ENCODE peak calls at places on chromosomes 13 and 19, in four cellular contexts. S is K562, J is H1, L is GM12878. D is an unnamed sample.

GRCh38 chr13:33992891-33993336 is 175.0 kb downstream of the RFC3 start:
- DNase-seq in S (no peak), J (no peak), L (no peak), D (no peak)

GRCh38 chr19:32061304-32061703 is 284.1 kb upstream of the ZNF507 start:
- DNase-seq in S (no peak), J (no peak), L (no peak), D (no peak)

GRCh38 chr13:43405457-43405856 is 381.3 kb downstream of the ENOX1 start:
- DNase-seq in S (no peak), J (no peak), L (no peak), D (no peak)

GRCh38 chr19:1172353-1173159 is 1.5 kb downstream of the SBNO2 start:
- DNase-seq in S (no peak), J (no peak), L (no peak), D (no peak)

GRCh38 chr19:5339950-5340636 is 519 bp downstream of the PTPRS start:
- DNase-seq in S (peak), J (no peak), L (no peak), D (no peak)

GRCh38 chr19:51402117-51402516 is 11.7 kb upstream of the C19orf84 start:
- DNase-seq in S (no peak), J (no peak), L (no peak), D (no peak)

GRCh38 chr13:18951412-18951811 is 230.2 kb downstream of the TUBA3C start:
- DNase-seq in S (no peak), J (no peak), L (no peak), D (no peak)

GRCh38 chr19:11256189-11256588 is 6.1 kb downstream of the DOCK6 start:
- DNase-seq in S (no peak), J (no peak), L (no peak), D (no peak)

GRCh38 chr19:48881741-48882657 is 9.8 kb downstream of the PPP1R15A start:
- DNase-seq in S (peak), J (peak), L (no peak), D (peak)

GRCh38 chr19:9295411-9295849 is 14.2 kb downstream of the ZNF699 start:
- DNase-seq in S (no peak), J (no peak), L (no peak), D (no peak)

GRCh38 chr19:41694831-41695635 is 7.0 kb upstream of the CEACAM7 start:
- DNase-seq in S (no peak), J (no peak), L (no peak), D (no peak)

GRCh38 chr19:6674868-6675305 is 4.9 kb upstream of the TNFSF14 start:
- DNase-seq in S (peak), J (peak), L (peak), D (peak)
- H3K4me3 ChIP-seq in S (peak), J (no peak), L (peak), D (peak)

GRCh38 chr13:75250526-75251183 is 231.3 kb downstream of the TBC1D4 start:
- DNase-seq in S (no peak), J (no peak), L (no peak), D (no peak)
- TF ChIP-seq GABPA in S (no peak), J (no peak), L (no peak), D (no peak)

GRCh38 chr19:38250821-38251563 is 5.2 kb downstream of the PPP1R14A start:
- DNase-seq in S (no peak), J (peak), L (no peak), D (no peak)
- H3K4me3 ChIP-seq in S (no peak), J (no peak), L (no peak), D (no peak)

GRCh38 chr13:110210604-110210985 is 96.4 kb downstream of the COL4A1 start:
- DNase-seq in S (no peak), J (no peak), L (no peak), D (no peak)

GRCh38 chr13:110209950-110210603 is 96.9 kb downstream of the COL4A1 start:
- DNase-seq in S (no peak), J (no peak), L (no peak), D (no peak)

GRCh38 chr13:110206170-110206569 is 100.8 kb downstream of the COL4A1 start:
- DNase-seq in S (no peak), J (no peak), L (no peak), D (no peak)

GRCh38 chr13:110211046-110211445 is 95.9 kb downstream of the COL4A1 start:
- DNase-seq in S (no peak), J (no peak), L (no peak), D (no peak)

GRCh38 chr13:110208116-110208515 is 98.8 kb downstream of the COL4A1 start:
- DNase-seq in S (no peak), J (no peak), L (no peak), D (no peak)
- TF ChIP-seq GABPA in S (no peak), J (no peak), L (no peak), D (no peak)

GRCh38 chr19:46407891-46408426 is 5.4 kb downstream of the CCDC8 start:
- DNase-seq in S (no peak), J (no peak), L (no peak), D (no peak)
- H3K4me3 ChIP-seq in S (no peak), J (peak), L (no peak), D (no peak)

DNA sequence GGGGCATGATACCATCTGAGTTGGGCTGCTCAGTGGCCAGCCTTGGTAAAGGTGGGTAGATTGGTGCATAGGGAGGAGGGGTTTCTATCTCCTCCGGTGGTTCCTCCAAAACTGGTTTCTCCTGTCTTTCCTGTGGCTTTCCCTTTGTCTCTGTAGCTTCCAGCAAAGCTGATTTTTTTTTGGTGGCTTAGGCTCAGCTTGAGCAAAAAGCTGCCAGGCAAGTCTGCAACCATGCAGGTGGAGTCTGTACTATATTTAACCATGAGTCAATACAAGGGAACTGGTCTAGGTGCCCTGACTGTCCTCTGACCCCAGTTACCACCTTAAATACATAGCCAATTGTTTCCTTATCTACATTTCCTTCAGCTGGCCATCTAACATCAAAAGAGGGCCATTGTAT is 64.0 kb upstream of the ZNF681 start:
- DNase-seq in S (no peak), J (no peak), L (no peak), D (no peak)
- TF ChIP-seq GABPA in S (no peak), J (no peak), L (no peak), D (no peak)

GRCh38 chr13:86585826-86586225 is 786.6 kb upstream of the SLITRK6 start:
- DNase-seq in S (no peak), J (no peak), L (no peak), D (no peak)

GRCh38 chr13:86584301-86584700 is 785.1 kb upstream of the SLITRK6 start:
- DNase-seq in S (no peak), J (no peak), L (no peak), D (no peak)

GRCh38 chr13:86581711-86582110 is 782.5 kb upstream of the SLITRK6 start:
- DNase-seq in S (no peak), J (no peak), L (no peak), D (no peak)
- H3K4me3 ChIP-seq in S (no peak), J (no peak), L (no peak), D (no peak)

D was measured in HL-60.